ENCODE peak calls at places on chromosome 3, in seven cellular contexts. R is astrocyte, F is ascending aorta, B is cardiac muscle cell, W is stomach, Z is hepatocyte, Y is A549. P is an unnamed sample.

GRCh38 chr3:41101231-41101630 is 98.1 kb upstream of the CTNNB1 start:
- DNase-seq in B (no peak), F (no peak), W (no peak), R (no peak), Z (no peak), Y (no peak), P (no peak)

GRCh38 chr3:62559831-62560445 is 186.6 kb upstream of the FEZF2 start:
- DNase-seq in B (peak; percentile 65), Y (peak; percentile 22), Z (peak; percentile 39), F (no peak), R (no peak), W (no peak), P (no peak)

GRCh38 chr3:178044320-178044719 is 491.9 kb upstream of the KCNMB2 start:
- DNase-seq in R (no peak), W (no peak), F (no peak), Z (no peak), B (no peak), Y (no peak), P (no peak)

GRCh38 chr3:119664850-119665379 is 4.5 kb upstream of the POPDC2 start:
- DNase-seq in B (peak; percentile 67), W (no peak), Y (peak; percentile 21), R (peak; percentile 46), F (no peak), Z (peak; percentile 60), P (no peak)

GRCh38 chr3:17238029-17238428 is 353.3 kb downstream of the PLCL2 start:
- DNase-seq in Y (no peak), B (peak; percentile 20), Z (no peak), R (no peak), F (no peak), W (no peak), P (no peak)

GRCh38 chr3:107767897-107768605 is 245.3 kb downstream of the BBX start:
- DNase-seq in W (no peak), R (no peak), F (no peak), B (peak; percentile 6), Z (no peak), Y (no peak), P (no peak)

GRCh38 chr3:167188592-167188991 is 191.5 kb downstream of the ZBBX start:
- DNase-seq in R (no peak), Z (no peak), Y (no peak), B (no peak), W (no peak), F (no peak), P (no peak)

GRCh38 chr3:176814252-176814651 is 383.0 kb downstream of the TBL1XR1 start:
- DNase-seq in B (peak; percentile 75), R (peak; percentile 42), F (no peak), W (peak; percentile 41), Z (peak; percentile 81), Y (peak; percentile 39), P (peak; percentile 79)

GRCh38 chr3:197430961-197431910 is 124.5 kb downstream of the BDH1 start:
- DNase-seq in B (peak; percentile 61), F (no peak), Z (no peak), W (no peak), R (peak; percentile 78), Y (no peak), P (no peak)

GRCh38 chr3:121793078-121793477 is 41.8 kb downstream of the IQCB1 start:
- DNase-seq in R (no peak), F (no peak), B (no peak), W (no peak), Y (no peak), Z (no peak), P (no peak)

GRCh38 chr3:30428251-30428650 is 178.2 kb upstream of the TGFBR2 start:
- DNase-seq in R (peak; percentile 88), Y (no peak), W (no peak), F (no peak), B (peak; percentile 44), Z (no peak), P (no peak)

GRCh38 chr3:9861201-9861600 is 17.4 kb upstream of the RPUSD3 start:
- DNase-seq in Y (no peak), Z (no peak), B (no peak), W (no peak), R (no peak), F (no peak), P (no peak)

GRCh38 chr3:54443572-54444161 is 321.3 kb downstream of the CACNA2D3 start:
- DNase-seq in B (no peak), F (no peak), Z (no peak), R (peak; percentile 10), Y (peak; percentile 9), W (no peak), P (no peak)

GRCh38 chr3:133691410-133692107 is 29.8 kb upstream of the TOPBP1 start:
- DNase-seq in W (no peak), Z (no peak), B (peak; percentile 14), R (no peak), Y (no peak), F (no peak), P (no peak)

GRCh38 chr3:99325407-99325806 is 313.0 kb upstream of the COL8A1 start:
- DNase-seq in F (no peak), W (no peak), B (peak; percentile 71), Y (no peak), Z (no peak), R (no peak), P (no peak)

GRCh38 chr3:89049119-89049518 is 58.3 kb upstream of the EPHA3 start:
- DNase-seq in B (no peak), F (no peak), Z (no peak), Y (peak; percentile 20), R (no peak), W (no peak), P (no peak)

GRCh38 chr3:160434071-160434470 is 15.5 kb downstream of the TRIM59 start:
- DNase-seq in F (no peak), W (no peak), R (peak; percentile 66), Z (no peak), Y (no peak), B (peak; percentile 63), P (no peak)

GRCh38 chr3:111747490-111747889 is 111.6 kb upstream of the PHLDB2 start:
- DNase-seq in Z (no peak), W (no peak), B (no peak), R (peak; percentile 78), F (no peak), Y (peak; percentile 61), P (no peak)

GRCh38 chr3:187922704-187923393 is 177.6 kb upstream of the BCL6 start:
- DNase-seq in F (no peak), Y (peak; percentile 29), Z (no peak), W (no peak), B (peak; percentile 11), R (peak; percentile 84), P (no peak)

GRCh38 chr3:172159376-172159775 is 120.0 kb downstream of the FNDC3B start:
- DNase-seq in R (peak; percentile 63), Z (no peak), Y (no peak), W (no peak), B (no peak), F (no peak), P (no peak)

GRCh38 chr3:170222647-170223541 is 670 bp downstream of the PRKCI start:
- DNase-seq in R (no peak), W (peak; percentile 34), Y (peak; percentile 41), F (no peak), B (peak; percentile 20), Z (peak; percentile 63), P (peak; percentile 34)

GRCh38 chr3:196813903-196814302 is 53.8 kb upstream of the SENP5 start:
- DNase-seq in F (no peak), B (peak; percentile 19), Z (no peak), Y (no peak), W (no peak), R (peak; percentile 63), P (no peak)

GRCh38 chr3:63565220-63565619 is 87.3 kb upstream of the SNTN start:
- DNase-seq in Y (peak; percentile 2), R (no peak), F (no peak), B (peak; percentile 0), W (no peak), Z (no peak), P (no peak)

GRCh38 chr3:16508242-16508575 is 5.3 kb downstream of the RFTN1 start:
- DNase-seq in B (no peak), R (no peak), F (no peak), Y (no peak), Z (no peak), W (no peak), P (no peak)

GRCh38 chr3:144590854-144591253 is 619.2 kb downstream of the DIPK2A start:
- DNase-seq in Z (peak; percentile 5), W (no peak), Y (peak; percentile 45), R (peak; percentile 84), B (peak; percentile 75), F (no peak), P (no peak)

GRCh38 chr3:188711898-188712256 is 459.9 kb upstream of the TPRG1 start:
- DNase-seq in Z (no peak), B (no peak), R (no peak), W (no peak), F (no peak), Y (no peak), P (no peak)

GRCh38 chr3:195060531-195061385 is 210.2 kb downstream of the XXYLT1 start:
- DNase-seq in W (no peak), F (no peak), B (no peak), Z (no peak), R (no peak), Y (no peak), P (no peak)

GRCh38 chr3:50441818-50442217 is 61.6 kb downstream of the CACNA2D2 start:
- DNase-seq in F (no peak), Z (no peak), W (peak; percentile 50), R (no peak), Y (no peak), B (no peak), P (no peak)
- H3K27ac ChIP-seq in F (no peak overlapping the region), Z (no peak overlapping the region), W (no peak overlapping the region), R (no peak overlapping the region), Y (no peak overlapping the region), B (no peak overlapping the region), P (no peak overlapping the region)

GRCh38 chr3:52453496-52454234 is at the start of gene TNNC1:
- DNase-seq in F (no peak), W (peak; percentile 40), Y (no peak), Z (peak; percentile 71), B (no peak), R (no peak), P (no peak)
- H3K4me3 ChIP-seq in F (peak within 1 kb of the TSS; percentile 93), W (peak within 1 kb of the TSS; percentile 97), Y (peak within 1 kb of the TSS; percentile 66), Z (no peak within 1 kb of the TSS), B (peak within 1 kb of the TSS; percentile 59), R (no peak within 1 kb of the TSS), P (peak within 1 kb of the TSS; percentile 97)

GRCh38 chr3:192514754-192515660 is 212.3 kb downstream of the FGF12 start:
- DNase-seq in Z (peak; percentile 81), Y (peak; percentile 13), B (peak; percentile 7), R (no peak), F (no peak), W (peak; percentile 31), P (peak; percentile 69)
- TF ChIP-seq CTCF in Z (peak; percentile 29), Y (no peak), B (peak; percentile 20), R (no peak), F (no peak), W (no peak), P (no peak)

DNA sequence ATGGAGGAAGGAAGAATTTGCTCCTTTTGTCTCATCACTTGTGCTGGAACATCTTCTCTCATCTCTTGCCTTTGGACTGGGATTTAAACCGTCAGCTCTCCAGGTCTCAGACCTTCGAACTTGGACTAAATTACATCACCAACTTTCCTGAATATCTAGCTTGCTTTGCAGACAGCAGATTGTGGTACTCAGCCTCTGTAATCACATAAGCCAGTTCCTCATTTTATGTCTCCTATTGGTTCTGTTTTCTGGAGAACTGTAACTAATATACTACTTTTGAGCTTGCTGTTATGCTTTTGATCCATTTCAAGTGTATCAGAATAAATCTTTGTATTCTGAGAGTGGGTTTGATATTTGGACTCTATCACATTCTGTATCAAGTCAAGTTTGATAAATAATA is 164.3 kb upstream of the VEPH1 start:
- DNase-seq in Y (no peak), W (no peak), Z (no peak), B (no peak), F (no peak), R (no peak), P (no peak)
- H3K27ac ChIP-seq in Y (no peak overlapping the region), W (no peak overlapping the region), Z (no peak overlapping the region), B (no peak overlapping the region), F (no peak overlapping the region), R (no peak overlapping the region), P (no peak overlapping the region)

GRCh38 chr3:45105855-45106655 is 40.1 kb downstream of the CDCP1 start:
- DNase-seq in Y (no peak), B (peak; percentile 79), W (no peak), R (peak; percentile 94), F (no peak), Z (no peak), P (no peak)
- H3K4me3 ChIP-seq in Y (no peak overlapping the region), B (no peak overlapping the region), W (no peak overlapping the region), R (no peak overlapping the region), F (no peak overlapping the region), Z (no peak overlapping the region), P (no peak overlapping the region)